ENCODE peak calls at places on chromosome 2, in four cellular contexts. One of them, this sample, is unnamed.

GRCh38 chr2:5555636-5556035 is 136.5 kb upstream of the SOX11 start:
- DNase-seq in ureter: no peak
- DNase-seq in posterior vena cava: no peak
- DNase-seq in mucosa of descending colon: no peak
- DNase-seq in this sample: no peak

GRCh38 chr2:223797811-223798721 is 39.3 kb downstream of the AP1S3 start:
- DNase-seq in ureter: no peak
- DNase-seq in mucosa of descending colon: peak
- DNase-seq in posterior vena cava: no peak
- DNase-seq in this sample: no peak

GRCh38 chr2:120740765-120741513 is 5.3 kb downstream of the GLI2 start:
- DNase-seq in posterior vena cava: peak
- DNase-seq in ureter: no peak
- DNase-seq in mucosa of descending colon: no peak
- DNase-seq in this sample: no peak

GRCh38 chr2:201769664-201770373 is 10.9 kb downstream of the ALS2 start:
- DNase-seq in mucosa of descending colon: no peak
- DNase-seq in posterior vena cava: no peak
- DNase-seq in ureter: no peak
- DNase-seq in this sample: no peak

GRCh38 chr2:105409717-105410116 is 10.9 kb upstream of the FHL2 start:
- DNase-seq in ureter: peak
- DNase-seq in mucosa of descending colon: no peak
- DNase-seq in posterior vena cava: peak
- DNase-seq in this sample: no peak

GRCh38 chr2:11669454-11670291 is at the start of gene NTSR2:
- DNase-seq in mucosa of descending colon: peak
- DNase-seq in posterior vena cava: peak
- DNase-seq in ureter: no peak
- DNase-seq in this sample: peak

GRCh38 chr2:234996467-234997270 is 44.9 kb downstream of the SH3BP4 start:
- DNase-seq in posterior vena cava: no peak
- DNase-seq in ureter: no peak
- DNase-seq in mucosa of descending colon: no peak
- DNase-seq in this sample: no peak

GRCh38 chr2:84458436-84459027 is 548 bp downstream of the SUCLG1 start:
- DNase-seq in ureter: peak
- DNase-seq in mucosa of descending colon: peak
- DNase-seq in posterior vena cava: peak
- DNase-seq in this sample: no peak

GRCh38 chr2:38010995-38011394 is 65.0 kb downstream of the CYP1B1 start:
- DNase-seq in mucosa of descending colon: no peak
- DNase-seq in ureter: no peak
- DNase-seq in posterior vena cava: no peak
- DNase-seq in this sample: no peak

GRCh38 chr2:191169456-191170300 is 18.9 kb upstream of the STAT4 start:
- DNase-seq in ureter: no peak
- DNase-seq in mucosa of descending colon: no peak
- DNase-seq in posterior vena cava: no peak
- DNase-seq in this sample: no peak

GRCh38 chr2:19888831-19889230 is 13.0 kb downstream of the TTC32 start:
- DNase-seq in ureter: no peak
- DNase-seq in mucosa of descending colon: no peak
- DNase-seq in posterior vena cava: no peak
- DNase-seq in this sample: no peak

GRCh38 chr2:201977651-201978050 is 56.0 kb upstream of the FZD7 start:
- DNase-seq in posterior vena cava: no peak
- DNase-seq in mucosa of descending colon: no peak
- DNase-seq in ureter: no peak
- DNase-seq in this sample: no peak

GRCh38 chr2:45882707-45883106 is 231.2 kb downstream of the PRKCE start:
- DNase-seq in mucosa of descending colon: no peak
- DNase-seq in ureter: no peak
- DNase-seq in posterior vena cava: no peak
- DNase-seq in this sample: no peak

GRCh38 chr2:49943944-49944803 is 789.9 kb upstream of the FSHR start:
- DNase-seq in mucosa of descending colon: no peak
- DNase-seq in posterior vena cava: no peak
- DNase-seq in ureter: no peak
- DNase-seq in this sample: no peak

GRCh38 chr2:150126839-150127238 is 360.6 kb downstream of the RND3 start:
- DNase-seq in mucosa of descending colon: no peak
- DNase-seq in ureter: no peak
- DNase-seq in posterior vena cava: no peak
- DNase-seq in this sample: no peak

GRCh38 chr2:240929364-240930095 is 23.4 kb downstream of the CROCC2 start:
- DNase-seq in ureter: no peak
- DNase-seq in mucosa of descending colon: no peak
- DNase-seq in posterior vena cava: no peak
- DNase-seq in this sample: no peak

GRCh38 chr2:219368690-219369108 is 19.0 kb downstream of the DNPEP start:
- DNase-seq in posterior vena cava: no peak
- DNase-seq in ureter: no peak
- DNase-seq in mucosa of descending colon: no peak
- DNase-seq in this sample: no peak

GRCh38 chr2:67984600-67984999 is 78.2 kb downstream of the C1D start:
- DNase-seq in mucosa of descending colon: no peak
- DNase-seq in ureter: no peak
- DNase-seq in posterior vena cava: no peak
- DNase-seq in this sample: no peak

GRCh38 chr2:98604547-98604946 is 3.8 kb downstream of the COA5 start:
- DNase-seq in mucosa of descending colon: no peak
- DNase-seq in posterior vena cava: no peak
- DNase-seq in ureter: no peak
- DNase-seq in this sample: no peak

GRCh38 chr2:109144271-109144670 is 15.3 kb downstream of the SH3RF3 start:
- DNase-seq in posterior vena cava: no peak
- DNase-seq in ureter: no peak
- DNase-seq in mucosa of descending colon: no peak
- DNase-seq in this sample: no peak

GRCh38 chr2:180268006-180268405 is 260.9 kb upstream of the CWC22 start:
- DNase-seq in ureter: no peak
- DNase-seq in posterior vena cava: no peak
- DNase-seq in mucosa of descending colon: no peak
- DNase-seq in this sample: no peak

GRCh38 chr2:222399038-222399783 is 25.1 kb upstream of the SGPP2 start:
- DNase-seq in posterior vena cava: no peak
- DNase-seq in mucosa of descending colon: no peak
- DNase-seq in ureter: no peak
- DNase-seq in this sample: no peak

GRCh38 chr2:20656561-20656960 is 5.7 kb upstream of the HS1BP3 start:
- DNase-seq in ureter: no peak
- DNase-seq in mucosa of descending colon: no peak
- DNase-seq in posterior vena cava: peak
- DNase-seq in this sample: peak

GRCh38 chr2:217790195-217790594 is 212.6 kb downstream of the TNS1 start:
- DNase-seq in ureter: peak
- DNase-seq in mucosa of descending colon: no peak
- DNase-seq in posterior vena cava: peak
- DNase-seq in this sample: no peak

GRCh38 chr2:8697190-8697589 is 15.3 kb downstream of the ID2 start:
- DNase-seq in mucosa of descending colon: no peak
- DNase-seq in posterior vena cava: no peak
- DNase-seq in ureter: no peak
- DNase-seq in this sample: no peak

GRCh38 chr2:104046466-104046865 is 807.4 kb upstream of the POU3F3 start:
- DNase-seq in mucosa of descending colon: no peak
- DNase-seq in ureter: no peak
- DNase-seq in posterior vena cava: no peak
- DNase-seq in this sample: no peak

GRCh38 chr2:62787381-62787780 is 81.9 kb downstream of the EHBP1 start:
- DNase-seq in ureter: no peak
- DNase-seq in posterior vena cava: no peak
- DNase-seq in mucosa of descending colon: no peak
- DNase-seq in this sample: no peak

GRCh38 chr2:15939854-15940660 is at the start of gene MYCN:
- DNase-seq in ureter: peak
- DNase-seq in mucosa of descending colon: peak
- DNase-seq in posterior vena cava: peak
- DNase-seq in this sample: no peak

GRCh38 chr2:24515841-24516240 is 24.8 kb downstream of the NCOA1 start:
- DNase-seq in posterior vena cava: no peak
- DNase-seq in ureter: no peak
- DNase-seq in mucosa of descending colon: no peak
- DNase-seq in this sample: no peak

This sample was measured in lower lobe of right lung.